ENCODE peak calls at places on chromosomes 5 and 9, in five cellular contexts. One of them, this sample, is unnamed.

GRCh38 chr5:73031839-73032238 is 76.0 kb downstream of the FCHO2 start:
- DNase-seq in activated gamma-delta T cell treated with Interleukin-2 at 50 U/mL for 16 hours: no peak
- DNase-seq in KBM-7: no peak
- DNase-seq in tibial artery: no peak
- DNase-seq in neural progenitor cell: no peak
- DNase-seq in this sample: no peak

GRCh38 chr9:90943341-90943740 is 141.7 kb downstream of the SYK start:
- DNase-seq in activated gamma-delta T cell treated with Interleukin-2 at 50 U/mL for 16 hours: no peak
- DNase-seq in KBM-7: no peak
- DNase-seq in tibial artery: no peak
- DNase-seq in neural progenitor cell: no peak
- DNase-seq in this sample: no peak

GRCh38 chr9:33446507-33447403 is 638 bp downstream of the AQP3 start:
- DNase-seq in activated gamma-delta T cell treated with Interleukin-2 at 50 U/mL for 16 hours: peak
- DNase-seq in KBM-7: peak
- DNase-seq in tibial artery: no peak
- DNase-seq in neural progenitor cell: peak
- DNase-seq in this sample: peak

GRCh38 chr5:38601843-38602424 is 45.5 kb upstream of the LIFR start:
- DNase-seq in activated gamma-delta T cell treated with Interleukin-2 at 50 U/mL for 16 hours: no peak
- DNase-seq in KBM-7: no peak
- DNase-seq in tibial artery: no peak
- DNase-seq in neural progenitor cell: no peak
- DNase-seq in this sample: no peak

GRCh38 chr5:54088081-54088480 is 222.3 kb downstream of the ARL15 start:
- DNase-seq in activated gamma-delta T cell treated with Interleukin-2 at 50 U/mL for 16 hours: no peak
- DNase-seq in KBM-7: no peak
- DNase-seq in tibial artery: no peak
- DNase-seq in neural progenitor cell: no peak
- DNase-seq in this sample: no peak

GRCh38 chr5:36150676-36151433 is 832 bp downstream of the LMBRD2 start:
- DNase-seq in activated gamma-delta T cell treated with Interleukin-2 at 50 U/mL for 16 hours: peak
- DNase-seq in KBM-7: peak
- DNase-seq in tibial artery: peak
- DNase-seq in neural progenitor cell: peak
- DNase-seq in this sample: peak

GRCh38 chr5:91053733-91054010 is 329.4 kb downstream of the ARRDC3 start:
- DNase-seq in activated gamma-delta T cell treated with Interleukin-2 at 50 U/mL for 16 hours: no peak
- DNase-seq in KBM-7: no peak
- DNase-seq in tibial artery: no peak
- DNase-seq in neural progenitor cell: no peak
- DNase-seq in this sample: no peak

GRCh38 chr5:21225223-21226064 is 1237.4 kb upstream of the CDH18 start:
- DNase-seq in activated gamma-delta T cell treated with Interleukin-2 at 50 U/mL for 16 hours: no peak
- DNase-seq in KBM-7: no peak
- DNase-seq in tibial artery: no peak
- DNase-seq in neural progenitor cell: no peak
- DNase-seq in this sample: no peak

GRCh38 chr9:20236676-20237075 is 385.6 kb downstream of the MLLT3 start:
- DNase-seq in activated gamma-delta T cell treated with Interleukin-2 at 50 U/mL for 16 hours: no peak
- DNase-seq in KBM-7: no peak
- DNase-seq in tibial artery: no peak
- DNase-seq in neural progenitor cell: no peak
- DNase-seq in this sample: no peak

GRCh38 chr9:134626576-134627416 is 14.8 kb upstream of the COL5A1 start:
- DNase-seq in activated gamma-delta T cell treated with Interleukin-2 at 50 U/mL for 16 hours: no peak
- DNase-seq in KBM-7: no peak
- DNase-seq in tibial artery: no peak
- DNase-seq in neural progenitor cell: no peak
- DNase-seq in this sample: no peak

GRCh38 chr5:31531543-31531887 is 378 bp downstream of the DROSHA start:
- DNase-seq in activated gamma-delta T cell treated with Interleukin-2 at 50 U/mL for 16 hours: no peak
- DNase-seq in KBM-7: no peak
- DNase-seq in tibial artery: no peak
- DNase-seq in neural progenitor cell: peak
- DNase-seq in this sample: no peak

GRCh38 chr9:128203842-128204551 is 818 bp downstream of the DNM1 start:
- DNase-seq in activated gamma-delta T cell treated with Interleukin-2 at 50 U/mL for 16 hours: no peak
- DNase-seq in KBM-7: peak
- DNase-seq in tibial artery: peak
- DNase-seq in neural progenitor cell: peak
- DNase-seq in this sample: peak

GRCh38 chr5:89901983-89902382 is 507.6 kb downstream of the CETN3 start:
- DNase-seq in activated gamma-delta T cell treated with Interleukin-2 at 50 U/mL for 16 hours: no peak
- DNase-seq in KBM-7: no peak
- DNase-seq in tibial artery: peak
- DNase-seq in neural progenitor cell: no peak
- DNase-seq in this sample: no peak

GRCh38 chr9:125961037-125961436 is 213.9 kb downstream of the PBX3 start:
- DNase-seq in activated gamma-delta T cell treated with Interleukin-2 at 50 U/mL for 16 hours: no peak
- DNase-seq in KBM-7: peak
- DNase-seq in tibial artery: no peak
- DNase-seq in neural progenitor cell: peak
- DNase-seq in this sample: no peak

GRCh38 chr9:126508171-126508591 is 105.5 kb upstream of the LMX1B start:
- DNase-seq in activated gamma-delta T cell treated with Interleukin-2 at 50 U/mL for 16 hours: no peak
- DNase-seq in KBM-7: no peak
- DNase-seq in tibial artery: peak
- DNase-seq in neural progenitor cell: no peak
- DNase-seq in this sample: no peak

GRCh38 chr9:94804917-94805544 is 78.5 kb downstream of the AOPEP start:
- DNase-seq in activated gamma-delta T cell treated with Interleukin-2 at 50 U/mL for 16 hours: no peak
- DNase-seq in KBM-7: no peak
- DNase-seq in tibial artery: no peak
- DNase-seq in neural progenitor cell: no peak
- DNase-seq in this sample: no peak

GRCh38 chr9:110027624-110028023 is 180.3 kb downstream of the C9orf152 start:
- DNase-seq in activated gamma-delta T cell treated with Interleukin-2 at 50 U/mL for 16 hours: no peak
- DNase-seq in KBM-7: peak
- DNase-seq in tibial artery: no peak
- DNase-seq in neural progenitor cell: peak
- DNase-seq in this sample: no peak

GRCh38 chr5:107476783-107477182 is 194.0 kb downstream of the EFNA5 start:
- DNase-seq in activated gamma-delta T cell treated with Interleukin-2 at 50 U/mL for 16 hours: no peak
- DNase-seq in KBM-7: no peak
- DNase-seq in tibial artery: no peak
- DNase-seq in neural progenitor cell: no peak
- DNase-seq in this sample: no peak

GRCh38 chr9:105138306-105138801 is 106.1 kb upstream of the SLC44A1 start:
- DNase-seq in activated gamma-delta T cell treated with Interleukin-2 at 50 U/mL for 16 hours: no peak
- DNase-seq in KBM-7: no peak
- DNase-seq in tibial artery: no peak
- DNase-seq in neural progenitor cell: peak
- DNase-seq in this sample: peak

GRCh38 chr9:82333671-82334070 is 345.1 kb downstream of the SPATA31D1 start:
- DNase-seq in activated gamma-delta T cell treated with Interleukin-2 at 50 U/mL for 16 hours: no peak
- DNase-seq in KBM-7: no peak
- DNase-seq in tibial artery: no peak
- DNase-seq in neural progenitor cell: no peak
- DNase-seq in this sample: no peak

GRCh38 chr9:118473527-118473926 is 769.3 kb downstream of the TLR4 start:
- DNase-seq in activated gamma-delta T cell treated with Interleukin-2 at 50 U/mL for 16 hours: no peak
- DNase-seq in KBM-7: no peak
- DNase-seq in tibial artery: no peak
- DNase-seq in neural progenitor cell: peak
- DNase-seq in this sample: no peak

GRCh38 chr9:77960356-77961153 is 71.1 kb downstream of the GNAQ start:
- DNase-seq in activated gamma-delta T cell treated with Interleukin-2 at 50 U/mL for 16 hours: no peak
- DNase-seq in KBM-7: no peak
- DNase-seq in tibial artery: no peak
- DNase-seq in neural progenitor cell: peak
- DNase-seq in this sample: no peak